ENCODE peak calls at places on chromosome 10, in seven cellular contexts. X, L, R, W, M, F and Y are unnamed samples.

GRCh38 chr10:36717118-36717517 is 408.3 kb upstream of the ANKRD30A start:
- DNase-seq in X (no peak), R (no peak), W (no peak), L (no peak), M (no peak), F (no peak), Y (no peak)

GRCh38 chr10:21285742-21286311 is 239.7 kb downstream of the SKIDA1 start:
- DNase-seq in X (no peak), M (no peak), F (no peak), W (no peak), L (no peak), R (no peak), Y (no peak)

GRCh38 chr10:60848126-60848525 is 69.8 kb downstream of the CDK1 start:
- DNase-seq in M (no peak), X (peak; percentile 74), L (no peak), W (no peak), R (no peak), F (peak; percentile 50), Y (peak; percentile 79)

GRCh38 chr10:72068901-72069446 is 19.4 kb downstream of the SPOCK2 start:
- DNase-seq in W (no peak), L (no peak), M (no peak), F (no peak), R (no peak), X (no peak), Y (no peak)

GRCh38 chr10:81000781-81001180 is 463.1 kb downstream of the SH2D4B start:
- DNase-seq in F (no peak), M (no peak), W (no peak), L (no peak), R (no peak), X (no peak), Y (no peak)

GRCh38 chr10:10629512-10629911 is 388.2 kb upstream of the CELF2 start:
- DNase-seq in R (no peak), F (no peak), M (no peak), W (no peak), L (no peak), X (no peak), Y (no peak)

GRCh38 chr10:21702633-21703111 is 168.6 kb downstream of the MLLT10 start:
- DNase-seq in X (no peak), W (no peak), M (no peak), R (no peak), L (peak; percentile 61), F (no peak), Y (no peak)

GRCh38 chr10:36722777-36723176 is 402.6 kb upstream of the ANKRD30A start:
- DNase-seq in X (no peak), R (no peak), L (no peak), M (no peak), F (no peak), W (no peak), Y (no peak)

GRCh38 chr10:79031723-79032122 is 37.0 kb upstream of the ZMIZ1 start:
- DNase-seq in W (no peak), M (no peak), L (no peak), R (no peak), F (no peak), X (no peak), Y (no peak)

GRCh38 chr10:59865101-59865500 is 41.3 kb downstream of the CCDC6 start:
- DNase-seq in M (peak; percentile 52), X (no peak), W (peak; percentile 85), F (no peak), R (no peak), L (peak; percentile 37), Y (peak; percentile 15)

GRCh38 chr10:44380829-44381600 is 3.9 kb downstream of the CXCL12 start:
- DNase-seq in R (no peak), M (no peak), W (no peak), L (no peak), F (no peak), X (peak; percentile 15), Y (peak; percentile 56)
- H3K27me3 ChIP-seq in R (peaks cover 37% of the 10 kb centered on the region), M (peaks cover 6% of the 10 kb centered on the region), W (peaks cover 16% of the 10 kb centered on the region), L (no peaks in the 10 kb centered on the region), F (no peaks in the 10 kb centered on the region), X (no peaks in the 10 kb centered on the region), Y (no peaks in the 10 kb centered on the region)

DNA sequence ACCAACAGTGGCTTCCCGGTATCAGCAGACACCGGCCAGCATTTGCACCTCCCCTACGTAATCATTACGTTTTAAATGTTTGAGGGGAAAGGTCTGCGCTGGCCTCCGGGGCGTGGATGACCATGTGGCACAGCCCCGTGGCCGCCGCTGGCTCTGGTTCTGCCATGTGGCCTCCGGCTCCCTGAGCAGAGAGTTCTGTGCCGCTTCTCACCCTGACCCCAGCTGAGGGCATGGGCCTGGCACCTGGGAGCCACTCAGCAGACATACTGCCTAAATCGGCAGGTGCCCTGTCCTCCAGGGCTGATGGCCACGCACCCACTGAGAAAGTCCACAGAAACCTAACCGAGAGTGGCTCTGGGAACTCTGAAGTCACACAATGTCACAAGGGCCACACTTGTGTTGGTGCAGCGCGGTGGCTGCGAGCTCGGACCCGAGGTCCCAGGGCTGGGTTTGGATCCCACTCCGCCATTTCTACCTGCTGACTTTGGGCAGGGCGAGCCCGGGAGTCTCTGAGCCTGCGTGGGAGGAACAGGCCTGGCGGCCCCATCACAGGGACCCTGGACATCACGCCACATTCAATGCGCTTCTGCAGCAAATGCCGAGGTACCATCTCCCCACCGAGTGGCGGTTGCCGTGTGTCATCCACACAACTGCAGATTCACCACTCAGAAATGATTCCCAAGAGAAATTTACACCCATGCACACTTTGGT is 25.3 kb downstream of the CFAP46 start:
- DNase-seq in M (no peak), F (no peak), R (no peak), L (no peak), W (no peak), X (no peak), Y (no peak)
- H3K27me3 ChIP-seq in M (no peaks in the 10 kb centered on the region), F (no peaks in the 10 kb centered on the region), R (no peaks in the 10 kb centered on the region), L (no peaks in the 10 kb centered on the region), W (no peaks in the 10 kb centered on the region), X (no peaks in the 10 kb centered on the region), Y (peaks cover 24% of the 10 kb centered on the region)

GRCh38 chr10:132934953-132935352 is 7.4 kb downstream of the CFAP46 start:
- DNase-seq in M (no peak), F (no peak), L (no peak), X (no peak), R (no peak), W (no peak), Y (no peak)
- H3K27me3 ChIP-seq in M (no peaks in the 10 kb centered on the region), F (no peaks in the 10 kb centered on the region), L (no peaks in the 10 kb centered on the region), X (no peaks in the 10 kb centered on the region), R (peaks cover 19% of the 10 kb centered on the region), W (no peaks in the 10 kb centered on the region), Y (no peaks in the 10 kb centered on the region)

GRCh38 chr10:117165557-117166419 is 27.7 kb upstream of the VAX1 start:
- DNase-seq in F (no peak), X (no peak), M (peak; percentile 88), R (no peak), W (peak; percentile 14), L (no peak), Y (no peak)
- H3K27me3 ChIP-seq in F (no peaks in the 10 kb centered on the region), X (peaks cover 90% of the 10 kb centered on the region), M (peaks cover 88% of the 10 kb centered on the region), R (peaks cover 95% of the 10 kb centered on the region), W (peaks cover 58% of the 10 kb centered on the region), L (peaks cover 47% of the 10 kb centered on the region), Y (peaks cover 96% of the 10 kb centered on the region)

GRCh38 chr10:75145590-75145989 is 34.1 kb downstream of the SAMD8 start:
- DNase-seq in R (no peak), F (no peak), L (peak; percentile 18), X (no peak), W (no peak), M (no peak), Y (no peak)

GRCh38 chr10:75137533-75138438 is 26.3 kb downstream of the SAMD8 start:
- DNase-seq in M (no peak), F (no peak), X (no peak), R (no peak), L (peak; percentile 17), W (peak; percentile 73), Y (no peak)

GRCh38 chr10:75136346-75136745 is 24.9 kb downstream of the SAMD8 start:
- DNase-seq in R (no peak), F (no peak), X (no peak), W (peak; percentile 28), M (no peak), L (no peak), Y (no peak)

GRCh38 chr10:75143353-75143752 is 31.9 kb downstream of the SAMD8 start:
- DNase-seq in M (no peak), F (no peak), R (no peak), L (no peak), X (no peak), W (no peak), Y (no peak)

DNA sequence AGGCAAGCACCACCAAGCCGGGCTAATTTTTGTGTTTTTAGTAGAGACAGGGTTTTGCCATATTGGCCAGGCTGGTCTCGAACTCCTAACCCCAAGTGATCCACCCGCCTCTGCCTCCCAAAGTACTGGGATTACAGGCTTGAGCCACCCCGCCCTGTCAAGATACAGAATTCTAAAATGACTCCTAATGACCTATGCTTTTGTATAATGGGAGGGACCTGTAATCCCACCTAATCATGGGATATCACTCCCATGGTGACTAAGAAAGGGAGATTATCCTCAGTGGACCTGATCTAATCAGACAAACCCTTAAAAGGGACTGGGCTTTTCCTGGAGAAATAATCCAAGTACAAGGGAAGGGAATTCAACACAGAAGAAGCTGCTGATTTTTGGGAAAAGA is 28.8 kb downstream of the SAMD8 start:
- DNase-seq in M (no peak), F (no peak), X (no peak), R (no peak), L (no peak), W (peak; percentile 18), Y (no peak)
- H3K27me3 ChIP-seq in M (no peaks in the 10 kb centered on the region), F (no peaks in the 10 kb centered on the region), X (no peaks in the 10 kb centered on the region), R (no peaks in the 10 kb centered on the region), L (no peaks in the 10 kb centered on the region), W (no peaks in the 10 kb centered on the region), Y (no peaks in the 10 kb centered on the region)

DNA sequence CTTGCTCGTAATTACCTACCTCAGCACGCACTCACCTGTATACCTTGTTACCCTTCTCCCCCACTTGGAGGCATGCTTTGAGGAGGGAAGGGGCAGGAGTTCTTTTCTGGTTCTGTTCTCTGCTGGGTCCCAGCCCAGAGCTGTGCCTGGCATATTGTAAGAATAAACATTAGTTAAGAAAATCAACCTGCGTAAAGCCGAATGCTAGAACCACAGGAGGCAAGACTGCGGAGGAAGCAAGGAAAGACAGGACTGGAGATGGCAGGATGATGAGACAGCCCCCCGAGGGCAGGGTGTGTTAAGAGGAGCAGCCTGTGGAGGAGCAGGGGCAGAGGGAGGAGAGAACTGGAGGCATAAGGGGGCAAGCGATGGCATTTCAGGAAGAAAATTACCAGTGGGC is 9.5 kb downstream of the C10orf53 start:
- DNase-seq in W (no peak), F (no peak), M (no peak), R (no peak), L (no peak), X (no peak), Y (no peak)
- H3K27me3 ChIP-seq in W (peaks cover 29% of the 10 kb centered on the region), F (no peaks in the 10 kb centered on the region), M (peaks cover 56% of the 10 kb centered on the region), R (peaks cover 45% of the 10 kb centered on the region), L (peaks cover 31% of the 10 kb centered on the region), X (no peaks in the 10 kb centered on the region), Y (peaks cover 23% of the 10 kb centered on the region)

GRCh38 chr10:97850446-97850845 is 803 bp downstream of the GOLGA7B start:
- DNase-seq in L (peak; percentile 59), F (no peak), W (no peak), M (no peak), X (no peak), R (no peak), Y (no peak)
- H3K27me3 ChIP-seq in L (no peaks in the 10 kb centered on the region), F (no peaks in the 10 kb centered on the region), W (peaks cover 2% of the 10 kb centered on the region), M (peaks cover 3% of the 10 kb centered on the region), X (peaks cover 9% of the 10 kb centered on the region), R (no peaks in the 10 kb centered on the region), Y (no peaks in the 10 kb centered on the region)

GRCh38 chr10:123552760-123553554 is 113.2 kb upstream of the GPR26 start:
- DNase-seq in F (no peak), X (no peak), L (no peak), W (no peak), M (no peak), R (no peak), Y (no peak)
- H3K27me3 ChIP-seq in F (no peaks in the 10 kb centered on the region), X (no peaks in the 10 kb centered on the region), L (no peaks in the 10 kb centered on the region), W (no peaks in the 10 kb centered on the region), M (no peaks in the 10 kb centered on the region), R (no peaks in the 10 kb centered on the region), Y (no peaks in the 10 kb centered on the region)